ENCODE peak calls at places on chromosomes 16 and 17, in eight cellular contexts. L is H1, G is HCT116, N is HepG2, S is neural progenitor cell, I is MM.1S, E is GM23248, F is mammary epithelial cell. B is an unnamed sample.
A peak's percentile ranks its signal among the peaks of the same experiment; 100 is the strongest.

GRCh38 chr16:66222756-66223155 is 143.7 kb upstream of the CDH5 start:
- DNase-seq in N (no peak), S (no peak), G (no peak), F (no peak), L (no peak), I (no peak), E (peak; percentile 43), B (no peak)

GRCh38 chr16:56988948-56989945 is at the start of gene NLRC5:
- DNase-seq in L (no peak), F (peak; percentile 79), I (peak; percentile 96), S (peak; percentile 78), E (peak; percentile 95), N (peak; percentile 52), G (peak; percentile 22), B (peak; percentile 82)

GRCh38 chr17:76902476-76902875 is 34.3 kb downstream of the MGAT5B start:
- DNase-seq in N (no peak), S (no peak), L (no peak), I (no peak), F (no peak), G (no peak), E (no peak), B (no peak)

GRCh38 chr17:28346746-28347246 is 10.5 kb downstream of the POLDIP2 start:
- DNase-seq in I (no peak), N (peak; percentile 69), S (peak; percentile 21), L (no peak), F (no peak), E (no peak), G (no peak), B (peak; percentile 90)

GRCh38 chr17:39599006-39599664 is 8.6 kb downstream of the NEUROD2 start:
- DNase-seq in F (no peak), N (no peak), L (no peak), I (no peak), E (no peak), S (peak; percentile 49), G (no peak), B (no peak)

GRCh38 chr17:82414548-82415281 is 3.4 kb upstream of the HEXD start:
- DNase-seq in F (peak; percentile 48), S (peak; percentile 91), L (peak; percentile 46), G (peak; percentile 57), N (peak; percentile 40), I (peak; percentile 62), E (peak; percentile 84), B (peak; percentile 62)

GRCh38 chr17:73610331-73610911 is 33.8 kb downstream of the SDK2 start:
- DNase-seq in L (no peak), E (no peak), N (no peak), F (no peak), G (no peak), I (no peak), S (no peak), B (no peak)

GRCh38 chr16:356756-357155 is 4.2 kb upstream of the AXIN1 start:
- DNase-seq in L (no peak), E (no peak), F (no peak), N (no peak), G (no peak), S (no peak), I (no peak), B (no peak)

GRCh38 chr17:74832421-74832820 is 27.3 kb downstream of the GRIN2C start:
- DNase-seq in E (no peak), F (no peak), S (no peak), G (no peak), L (no peak), I (no peak), N (no peak), B (no peak)

GRCh38 chr17:37131064-37131463 is 182.3 kb downstream of the AATF start:
- DNase-seq in E (no peak), N (no peak), G (no peak), I (no peak), S (peak; percentile 84), F (no peak), L (no peak), B (no peak)

GRCh38 chr17:73390221-73390620 is 78.4 kb upstream of the CDC42EP4 start:
- DNase-seq in L (no peak), I (no peak), G (no peak), N (no peak), E (no peak), F (no peak), S (no peak), B (no peak)

GRCh38 chr17:42247734-42248133 is 28.5 kb downstream of the STAT5B start:
- DNase-seq in G (no peak), N (peak; percentile 66), F (peak; percentile 68), S (no peak), I (no peak), E (peak; percentile 82), L (no peak), B (no peak)

GRCh38 chr17:42248351-42249179 is 27.6 kb downstream of the STAT5B start:
- DNase-seq in N (peak; percentile 93), G (no peak), I (peak; percentile 92), S (peak; percentile 47), F (no peak), L (no peak), E (peak; percentile 94), B (peak; percentile 95)

GRCh38 chr17:42251115-42251514 is 25.1 kb downstream of the STAT5B start:
- DNase-seq in I (no peak), L (no peak), E (peak; percentile 18), N (peak; percentile 37), S (no peak), F (no peak), G (no peak), B (peak; percentile 41)

GRCh38 chr17:42252528-42253172 is 23.5 kb downstream of the STAT5B start:
- DNase-seq in S (no peak), G (no peak), E (peak; percentile 40), N (no peak), I (no peak), F (peak; percentile 52), L (no peak), B (peak; percentile 93)

DNA sequence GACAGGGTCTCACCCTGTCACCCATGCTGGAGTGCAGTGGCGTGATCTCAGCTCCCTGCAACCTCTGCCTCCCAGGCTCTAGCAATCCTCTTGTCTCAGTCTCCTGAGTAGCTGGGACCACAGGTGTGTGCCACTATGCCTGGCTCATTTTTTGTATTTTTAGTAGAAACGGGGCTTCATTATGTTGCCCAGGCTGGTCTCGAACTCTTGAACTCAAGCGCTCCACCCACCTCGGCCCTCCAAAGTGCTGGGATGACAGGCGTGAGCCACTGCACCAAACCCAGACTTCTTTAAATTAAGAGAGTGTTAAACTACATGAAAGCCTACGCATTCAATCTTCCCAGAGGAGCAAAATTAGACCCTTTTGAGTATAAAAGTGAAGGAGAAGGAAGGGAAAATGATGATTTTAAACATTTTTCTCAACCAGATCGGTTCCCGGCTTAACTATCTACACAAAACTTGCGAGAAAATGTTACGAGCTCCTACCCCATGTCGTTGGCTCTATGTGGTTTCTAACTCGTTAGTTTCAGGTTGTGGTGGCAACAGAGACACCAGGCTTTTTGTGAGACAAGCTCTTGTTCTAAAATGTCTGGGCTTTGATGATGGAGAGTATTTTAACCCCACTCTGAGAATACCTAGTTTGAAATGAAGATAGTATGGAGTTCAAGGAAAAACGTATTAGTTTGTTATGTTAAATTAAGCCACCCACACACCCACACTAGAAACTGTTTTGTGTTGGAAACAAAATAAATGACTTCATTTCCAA is 26.3 kb downstream of the STAT5B start:
- DNase-seq in L (no peak), I (peak; percentile 12), G (no peak), N (no peak), S (no peak), F (no peak), E (no peak), B (no peak)
- H3K9ac ChIP-seq in L (no peak overlapping the region), I (peak overlapping the region; percentile 19), G (no peak overlapping the region), N (no peak overlapping the region), S (no peak overlapping the region), F (no peak overlapping the region), E (no peak overlapping the region), B (no peak overlapping the region)

DNA sequence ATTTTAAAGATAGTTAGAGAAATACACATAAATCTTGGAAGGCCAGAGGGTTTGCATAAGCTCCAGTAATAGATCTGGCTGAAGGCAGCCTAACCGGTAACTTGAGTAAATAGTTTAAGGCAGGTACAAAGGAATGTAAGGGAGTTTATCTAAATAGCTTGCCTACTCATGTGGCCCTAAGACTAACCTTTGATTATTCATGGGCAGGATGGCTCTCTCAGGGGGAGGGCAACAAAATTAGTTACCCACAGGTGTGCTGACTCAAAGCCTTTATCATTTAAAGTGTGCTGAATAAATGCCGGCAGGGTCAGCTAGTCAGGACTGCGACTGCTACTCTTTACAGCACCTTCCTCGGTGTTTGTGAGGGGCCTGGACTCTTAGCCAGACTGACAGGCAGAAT is 761.3 kb upstream of the KIF2B start:
- DNase-seq in F (no peak), L (peak; percentile 89), I (no peak), S (no peak), E (no peak), N (no peak), G (no peak), B (no peak)
- TF ChIP-seq EZH2 in F (no peak), L (no peak), I (no peak), S (no peak), E (no peak), N (no peak), G (no peak), B (no peak)

GRCh38 chr17:57876866-57877237 is 27.0 kb upstream of the MRPS23 start:
- DNase-seq in F (no peak), E (no peak), I (no peak), N (no peak), L (no peak), S (no peak), G (no peak), B (no peak)
- H3K9ac ChIP-seq in F (no peak overlapping the region), E (no peak overlapping the region), I (no peak overlapping the region), N (no peak overlapping the region), L (no peak overlapping the region), S (no peak overlapping the region), G (peak overlapping the region; percentile 72), B (no peak overlapping the region)

GRCh38 chr17:7440113-7440822 is 956 bp downstream of the FGF11 start:
- DNase-seq in N (no peak), L (no peak), S (peak; percentile 73), G (no peak), I (no peak), F (peak; percentile 44), E (peak; percentile 31), B (peak; percentile 26)
- TF ChIP-seq EZH2 in N (no peak), L (no peak), S (no peak), G (no peak), I (no peak), F (no peak), E (no peak), B (peak; percentile 81)

DNA sequence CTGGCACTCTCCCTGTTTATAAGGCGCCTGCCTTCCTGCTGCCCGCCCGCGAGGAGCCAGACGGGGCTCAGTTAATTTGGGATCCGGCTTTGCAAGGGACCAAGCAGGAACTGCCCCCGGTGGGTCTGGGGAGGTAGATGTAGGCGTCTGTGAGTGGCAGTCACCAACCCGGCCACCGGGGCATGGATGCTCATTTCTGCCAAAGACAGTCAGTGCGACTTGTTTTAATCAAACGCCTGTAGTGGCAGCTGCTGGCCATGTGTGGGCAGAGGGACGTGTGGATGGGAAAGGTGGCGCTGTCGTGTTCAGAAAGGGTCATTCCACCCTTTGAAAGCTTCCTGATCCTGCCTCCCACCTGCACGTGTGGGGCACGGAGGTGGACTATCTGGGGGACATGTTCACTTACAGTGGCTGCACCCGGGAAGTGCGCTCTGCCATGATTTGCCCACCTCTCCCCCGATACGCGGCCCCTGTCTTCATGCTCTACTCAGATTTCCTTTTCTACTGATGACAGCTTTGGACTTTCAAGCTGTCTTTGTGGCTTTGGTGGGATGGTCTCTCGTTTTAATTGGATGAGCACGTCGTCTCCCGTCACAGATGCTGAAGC is 60.3 kb upstream of the CIBAR2 start:
- DNase-seq in F (no peak), N (peak; percentile 75), S (peak; percentile 69), E (peak; percentile 74), L (no peak), I (no peak), G (peak; percentile 65), B (peak; percentile 71)
- H3K9ac ChIP-seq in F (no peak overlapping the region), N (peak overlapping the region; percentile 8), S (no peak overlapping the region), E (peak overlapping the region; percentile 93), L (no peak overlapping the region), I (no peak overlapping the region), G (peak overlapping the region; percentile 46), B (peak overlapping the region; percentile 22)

B was measured in endothelial cell of umbilical vein.